ENCODE peak calls at places on chromosomes 3 and 15, in eight cellular contexts. Y is dorsolateral prefrontal cortex; F is chondrocyte; P is testis; Z is CD4-positive, alpha-beta T cell; L is cardiac fibroblast; R is heart right ventricle; H is fibroblast of lung. C is an unnamed sample.
A peak's percentile ranks its signal among the peaks of the same experiment; 100 is the strongest.

GRCh38 chr3:127889976-127890650 is 24.9 kb upstream of the KBTBD12 start:
- DNase-seq in R (no peak), Z (no peak), Y (no peak), F (no peak), P (no peak), H (peak; percentile 42), L (no peak), C (no peak)

GRCh38 chr3:161247049-161247448 is 25.9 kb downstream of the NMD3 start:
- DNase-seq in L (no peak), Y (no peak), P (no peak), R (no peak), Z (no peak), H (no peak), F (no peak), C (no peak)

GRCh38 chr3:146682176-146682575 is 77.0 kb upstream of the PLSCR5 start:
- DNase-seq in R (no peak), F (no peak), L (peak; percentile 1), Y (no peak), Z (no peak), H (no peak), P (no peak), C (no peak)

GRCh38 chr15:34275721-34276120 is 50.9 kb downstream of the EMC4 start:
- DNase-seq in P (no peak), H (no peak), F (no peak), R (no peak), Z (no peak), Y (no peak), L (no peak), C (no peak)

GRCh38 chr3:9649791-9650521 is 651 bp downstream of the MTMR14 start:
- DNase-seq in H (no peak), L (no peak), F (no peak), R (no peak), Y (no peak), P (no peak), Z (no peak), C (no peak)

GRCh38 chr3:50324351-50325144 is 2.0 kb upstream of the HYAL2 start:
- DNase-seq in P (peak; percentile 78), L (peak; percentile 72), H (peak; percentile 52), Z (peak; percentile 49), R (peak; percentile 82), Y (peak; percentile 79), F (no peak), C (no peak)

GRCh38 chr3:36591959-36592358 is 172.4 kb downstream of the DCLK3 start:
- DNase-seq in R (no peak), Y (no peak), H (no peak), F (no peak), P (no peak), Z (no peak), L (peak; percentile 5), C (no peak)

GRCh38 chr15:40042791-40043320 is 3.9 kb upstream of the SRP14 start:
- DNase-seq in Y (no peak), L (no peak), F (no peak), R (no peak), Z (no peak), H (no peak), P (no peak), C (no peak)

GRCh38 chr3:24450142-24450932 is 44.3 kb downstream of the THRB start:
- DNase-seq in Y (no peak), F (no peak), P (no peak), R (no peak), H (no peak), Z (no peak), L (no peak), C (no peak)

GRCh38 chr3:3353153-3353552 is 173.7 kb upstream of the CRBN start:
- DNase-seq in H (no peak), F (no peak), Z (no peak), P (no peak), L (no peak), Y (no peak), R (no peak), C (no peak)
- TF ChIP-seq CTCF in H (no peak), F (no peak), Z (no peak), P (no peak), L (no peak), Y (no peak), R (no peak), C (no peak)

GRCh38 chr3:186529204-186529999 is 14.8 kb downstream of the CRYGS start:
- DNase-seq in L (no peak), H (no peak), Y (no peak), P (no peak), R (no peak), Z (no peak), F (no peak), C (no peak)
- TF ChIP-seq CTCF in L (no peak), H (no peak), Y (no peak), P (no peak), R (no peak), Z (no peak), F (peak; percentile 15), C (no peak)

GRCh38 chr15:68230157-68231100 is 901 bp upstream of the CLN6 start:
- DNase-seq in P (peak; percentile 36), L (peak; percentile 16), Z (no peak), Y (no peak), F (peak; percentile 75), R (no peak), H (no peak), C (no peak)
- TF ChIP-seq CTCF in P (no peak), L (no peak), Z (no peak), Y (no peak), F (peak; percentile 44), R (no peak), H (no peak), C (no peak)

DNA sequence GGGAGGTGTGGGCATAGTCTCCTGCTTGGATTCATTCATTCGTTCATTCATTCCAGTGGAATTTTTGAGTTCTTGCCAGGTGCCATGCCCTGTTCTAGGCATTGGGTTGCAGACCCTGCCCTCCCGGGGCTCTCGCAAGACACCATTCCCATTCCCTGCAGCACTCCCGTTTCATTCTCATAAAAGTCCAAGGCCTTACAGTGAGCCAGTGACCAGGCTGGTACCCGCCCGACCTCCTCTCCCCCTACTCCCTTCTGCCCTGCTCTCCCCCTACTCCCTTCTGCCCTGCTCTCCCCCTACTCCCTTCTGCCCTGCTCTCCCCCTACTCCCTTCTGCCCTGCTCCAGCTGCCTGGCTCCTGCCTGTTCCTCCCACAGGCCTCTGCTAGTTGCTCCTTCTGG is 41.9 kb downstream of the AMOTL2 start:
- DNase-seq in L (no peak), P (no peak), Y (peak; percentile 20), Z (no peak), R (no peak), F (no peak), H (no peak), C (no peak)
- TF ChIP-seq CTCF in L (no peak), P (no peak), Y (no peak), Z (no peak), R (no peak), F (no peak), H (no peak), C (no peak)

DNA sequence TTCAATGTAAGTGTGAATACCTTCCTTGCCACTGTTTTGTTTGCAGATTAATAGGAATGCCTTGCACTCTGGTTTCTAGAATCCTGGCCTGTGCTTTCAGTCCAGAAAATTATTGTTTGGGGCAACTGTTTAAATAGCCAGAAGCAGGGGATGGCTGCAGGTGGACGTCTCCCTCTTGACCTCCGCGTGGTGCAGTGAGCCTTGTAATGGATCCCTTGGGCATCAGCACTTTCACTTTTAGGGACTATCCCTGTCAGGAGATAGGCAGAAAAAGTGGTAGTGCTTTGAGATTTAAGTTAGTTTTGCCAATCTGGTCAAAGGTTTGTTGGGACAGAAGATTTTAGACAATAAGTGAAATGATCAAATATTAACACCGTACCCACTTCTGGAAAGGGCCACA is 178.6 kb upstream of the BHLHE40 start:
- DNase-seq in Y (no peak), L (no peak), Z (no peak), H (no peak), F (no peak), P (no peak), R (no peak), C (no peak)
- TF ChIP-seq CTCF in Y (no peak), L (no peak), Z (no peak), H (no peak), F (no peak), P (no peak), R (no peak), C (no peak)

GRCh38 chr3:119360736-119361462 is 66.7 kb downstream of the ARHGAP31 start:
- DNase-seq in L (no peak), R (no peak), H (no peak), Z (no peak), F (no peak), Y (no peak), P (no peak), C (no peak)
- TF ChIP-seq CTCF in L (no peak), R (no peak), H (no peak), Z (no peak), F (no peak), Y (no peak), P (no peak), C (no peak)

GRCh38 chr15:100911086-100911485 is 8.1 kb upstream of the LRRK1 start:
- DNase-seq in F (no peak), P (no peak), Y (no peak), R (no peak), H (no peak), Z (no peak), L (no peak), C (no peak)
- TF ChIP-seq CTCF in F (no peak), P (no peak), Y (no peak), R (no peak), H (no peak), Z (no peak), L (no peak), C (no peak)

GRCh38 chr3:13673207-13673606 is 124.3 kb downstream of the FBLN2 start:
- DNase-seq in R (no peak), H (no peak), L (no peak), Y (no peak), P (no peak), F (no peak), Z (no peak), C (no peak)
- TF ChIP-seq CTCF in R (no peak), H (peak; percentile 11), L (peak; percentile 16), Y (no peak), P (no peak), F (peak; percentile 62), Z (peak; percentile 22), C (peak; percentile 34)

C was measured in AG09319.